ENCODE peak calls at places on chromosomes 3 and 15, in seven cellular contexts. X, C, N, Y, H, Q and F are unnamed samples.

GRCh38 chr3:105062853-105063252 is 303.9 kb upstream of the ALCAM start:
- DNase-seq in X (no peak), C (no peak), N (no peak), Y (no peak), H (no peak), Q (no peak), F (no peak)

GRCh38 chr3:51955893-51956770 is 951 bp downstream of the GPR62 start:
- DNase-seq in X (no peak), C (peak; percentile 74), N (peak; percentile 52), Y (peak; percentile 91), H (no peak), Q (peak; percentile 84), F (no peak)

GRCh38 chr15:65805019-65805738 is 13.1 kb upstream of the DENND4A start:
- DNase-seq in X (peak; percentile 54), C (no peak), N (no peak), Y (peak; percentile 72), H (no peak), Q (no peak), F (no peak)

GRCh38 chr3:186283651-186284445 is 78.2 kb downstream of the DGKG start:
- DNase-seq in X (no peak), C (peak; percentile 61), N (peak; percentile 25), Y (no peak), H (no peak), Q (no peak), F (no peak)

GRCh38 chr15:85821545-85821944 is 26.8 kb upstream of the KLHL25 start:
- DNase-seq in X (no peak), C (no peak), N (no peak), Y (no peak), H (no peak), Q (no peak), F (no peak)

GRCh38 chr3:42175841-42176240 is 84.7 kb downstream of the TRAK1 start:
- DNase-seq in X (no peak), C (no peak), N (no peak), Y (no peak), H (no peak), Q (peak; percentile 10), F (no peak)

GRCh38 chr3:149376728-149377407 is 581 bp downstream of the TM4SF1 start:
- DNase-seq in X (no peak), C (no peak), N (peak; percentile 57), Y (no peak), H (no peak), Q (no peak), F (no peak)

GRCh38 chr15:61613729-61614128 is 384.6 kb upstream of the RORA start:
- DNase-seq in X (no peak), C (no peak), N (no peak), Y (no peak), H (no peak), Q (no peak), F (no peak)

GRCh38 chr3:30747771-30748281 is 141.4 kb downstream of the TGFBR2 start:
- DNase-seq in X (no peak), C (peak; percentile 80), N (peak; percentile 57), Y (peak; percentile 19), H (peak; percentile 24), Q (peak; percentile 37), F (no peak)

GRCh38 chr3:112813016-112813415 is 33.6 kb downstream of the CD200R1L start:
- DNase-seq in X (no peak), C (no peak), N (no peak), Y (no peak), H (no peak), Q (no peak), F (no peak)

GRCh38 chr3:53083949-53084309 is 38.1 kb upstream of the SFMBT1 start:
- DNase-seq in X (no peak), C (no peak), N (no peak), Y (no peak), H (no peak), Q (no peak), F (no peak)

GRCh38 chr3:117734431-117734830 is 1024.9 kb downstream of the TUSC7 start:
- DNase-seq in X (no peak), C (peak; percentile 62), N (no peak), Y (no peak), H (no peak), Q (no peak), F (no peak)

GRCh38 chr3:117788086-117788485 is 1078.5 kb downstream of the TUSC7 start:
- DNase-seq in X (no peak), C (no peak), N (peak; percentile 50), Y (no peak), H (peak; percentile 36), Q (peak; percentile 63), F (no peak)

GRCh38 chr3:115853083-115853482 is 229.8 kb downstream of the GAP43 start:
- DNase-seq in X (no peak), C (no peak), N (no peak), Y (no peak), H (no peak), Q (no peak), F (no peak)

DNA sequence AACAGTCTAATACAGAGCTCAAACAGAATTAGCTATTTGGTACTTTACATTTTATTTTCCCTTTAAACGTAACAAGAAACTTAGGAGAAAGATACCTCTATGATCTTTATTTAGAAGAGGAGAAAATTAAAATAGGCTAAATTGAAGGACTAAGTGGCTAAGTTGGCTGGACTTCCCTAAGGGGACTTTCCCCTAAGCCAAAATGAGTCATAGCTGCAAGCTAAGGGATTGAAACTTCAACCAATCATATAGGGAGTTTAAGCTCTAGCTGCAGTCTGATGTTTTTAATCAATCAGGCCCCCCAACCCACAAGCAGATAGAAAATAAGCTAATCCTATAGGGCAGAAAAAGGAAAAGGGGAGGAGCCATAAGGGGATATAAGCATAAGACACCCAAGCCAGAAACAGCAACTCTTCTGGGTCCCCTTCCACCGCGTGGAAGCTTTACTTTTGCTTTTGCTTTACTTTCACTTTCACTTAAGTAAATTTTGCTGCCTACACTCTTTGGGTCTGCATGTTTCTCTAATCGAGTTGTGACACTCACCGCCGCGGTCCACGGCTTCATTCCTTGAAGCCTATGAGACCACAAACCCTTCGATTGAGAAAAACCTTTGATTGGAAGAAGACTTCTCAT is 1108.5 kb upstream of the EPHA6 start:
- DNase-seq in X (peak; percentile 24), C (no peak), N (no peak), Y (no peak), H (no peak), Q (no peak), F (no peak)
- TF ChIP-seq CTCF in X (no peak), C (no peak), N (no peak), Y (no peak), H (no peak), Q (no peak), F (no peak)

GRCh38 chr15:76932090-76932966 is 779 bp downstream of the RCN2 start:
- DNase-seq in X (peak; percentile 12), C (no peak), N (peak; percentile 13), Y (no peak), H (no peak), Q (peak; percentile 42), F (no peak)
- TF ChIP-seq CTCF in X (no peak), C (no peak), N (no peak), Y (no peak), H (no peak), Q (no peak), F (no peak)

DNA sequence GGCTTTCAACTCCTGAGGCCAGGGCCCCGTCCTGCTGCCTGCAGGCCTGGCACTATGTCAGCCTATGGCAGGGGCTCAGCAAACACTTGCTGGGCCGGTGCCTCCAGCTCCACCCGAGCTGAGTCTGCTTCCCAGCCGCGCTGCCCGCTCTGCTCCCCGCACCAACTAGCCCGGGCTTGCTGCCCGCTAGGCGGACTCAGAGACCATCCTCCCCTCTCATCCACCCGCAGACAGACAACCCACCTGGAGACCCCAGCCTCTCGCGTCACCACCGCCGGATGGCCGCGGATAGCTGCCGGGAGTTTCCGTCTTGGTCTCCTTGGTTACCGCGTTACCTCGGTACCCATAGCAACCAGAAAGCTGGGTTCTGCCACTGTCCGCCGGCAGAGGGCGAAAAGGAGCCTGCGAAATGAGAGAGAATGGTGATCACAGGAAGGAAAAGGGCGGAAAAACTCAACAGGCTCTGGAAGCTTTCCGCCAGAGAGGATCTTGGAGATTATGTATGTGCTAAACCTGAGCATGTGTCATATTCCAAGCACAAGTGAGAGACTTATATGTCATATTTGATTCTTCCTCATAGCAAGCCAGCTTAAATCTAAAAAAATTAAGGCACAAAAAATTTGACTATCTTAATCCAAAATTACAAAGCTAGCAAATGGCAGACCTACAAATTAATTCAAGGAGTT is at the start of gene ZBBX:
- DNase-seq in X (peak; percentile 86), C (peak; percentile 77), N (peak; percentile 84), Y (peak; percentile 71), H (peak; percentile 91), Q (peak; percentile 96), F (peak; percentile 11)
- TF ChIP-seq CTCF in X (peak; percentile 94), C (peak; percentile 92), N (peak; percentile 98), Y (peak; percentile 93), H (peak; percentile 85), Q (peak; percentile 93), F (peak; percentile 93)

DNA sequence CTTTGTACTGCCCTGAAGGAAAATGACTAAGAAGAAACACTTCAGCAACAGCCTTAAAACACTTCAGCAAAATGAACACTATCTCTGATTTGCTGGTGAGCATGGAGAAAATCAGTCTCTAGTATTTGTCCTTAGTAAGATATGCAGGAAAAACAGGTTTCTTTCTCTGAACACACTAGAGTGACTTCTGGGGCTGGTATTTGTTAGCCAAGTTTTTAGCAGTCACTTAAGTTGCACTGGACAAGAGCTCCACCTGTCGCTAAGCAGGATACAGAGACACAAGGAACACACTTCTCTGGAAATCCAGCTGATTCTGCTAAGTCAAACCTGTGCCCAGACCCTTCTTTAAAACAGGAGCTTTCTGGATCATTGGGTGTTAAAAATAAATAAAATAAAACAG is 65.3 kb downstream of the CHAC1 start:
- DNase-seq in X (no peak), C (peak; percentile 78), N (peak; percentile 49), Y (no peak), H (no peak), Q (peak; percentile 16), F (no peak)
- TF ChIP-seq CTCF in X (no peak), C (peak; percentile 60), N (peak; percentile 15), Y (peak; percentile 24), H (no peak), Q (peak; percentile 34), F (peak; percentile 29)

DNA sequence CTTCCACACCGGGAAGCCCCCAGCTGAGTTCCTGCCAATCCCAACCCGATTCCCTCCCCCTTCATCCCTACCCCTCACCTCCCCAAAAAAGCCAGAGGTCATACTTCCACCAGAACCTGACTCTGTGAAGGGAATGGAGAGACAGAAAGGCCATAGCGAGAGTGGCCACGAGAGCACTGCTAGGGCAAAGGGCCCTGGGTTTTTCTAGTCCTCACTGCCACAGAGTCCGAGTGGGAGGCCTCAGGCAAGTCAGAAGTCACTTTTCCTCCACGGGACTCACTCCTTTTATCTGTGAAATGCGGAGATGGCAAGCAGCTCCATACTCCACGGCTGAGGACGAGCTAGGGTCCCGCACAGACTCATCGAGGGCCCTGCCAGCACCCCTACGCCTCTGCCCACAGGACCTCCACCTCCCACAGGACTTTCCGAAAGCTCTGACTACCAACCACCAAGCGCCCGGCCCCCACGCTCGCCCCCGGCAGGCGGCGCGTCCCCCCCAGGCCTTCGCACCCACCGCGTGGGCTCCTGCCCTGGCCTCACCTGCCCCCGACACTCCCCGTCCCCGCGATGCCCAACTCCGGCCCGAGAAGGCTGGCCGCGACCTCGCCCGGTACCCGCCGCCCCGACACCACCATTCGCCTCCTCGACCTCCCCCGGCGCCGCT is 794 bp downstream of the ATP13A3 start:
- DNase-seq in X (peak; percentile 65), C (no peak), N (peak; percentile 58), Y (no peak), H (no peak), Q (peak; percentile 29), F (no peak)
- TF ChIP-seq CTCF in X (peak; percentile 35), C (peak; percentile 38), N (no peak), Y (peak; percentile 33), H (no peak), Q (peak; percentile 27), F (no peak)